ENCODE peak calls at places on chromosomes 13 and 19, in seven cellular contexts. T is BE2C; F is CD8-positive, alpha-beta T cell; P is neural progenitor cell; L is left ventricle myocardium inferior; A is tibial artery; C is ovary. Y is an unnamed sample.

GRCh38 chr19:50435627-50436026 is 2.9 kb downstream of the MYBPC2 start:
- DNase-seq in P (no peak), A (no peak), L (no peak), C (no peak), F (no peak), T (no peak), Y (no peak)

GRCh38 chr19:40778865-40779284 is 828 bp downstream of the RAB4B start:
- DNase-seq in P (no peak), F (no peak), C (no peak), A (no peak), T (no peak), L (no peak), Y (no peak)

GRCh38 chr13:98307744-98308524 is 130.9 kb upstream of the RNF113B start:
- DNase-seq in T (no peak), C (peak), A (no peak), L (peak), P (no peak), F (no peak), Y (no peak)

GRCh38 chr19:54660967-54661366 is 1.8 kb upstream of the LILRB4 start:
- DNase-seq in C (no peak), A (no peak), L (no peak), F (no peak), P (no peak), T (no peak), Y (no peak)

GRCh38 chr19:48613024-48613851 is 1.6 kb downstream of the FAM83E start:
- DNase-seq in C (no peak), T (no peak), L (no peak), P (no peak), A (no peak), F (no peak), Y (no peak)

GRCh38 chr19:17248011-17248776 is 2.5 kb upstream of the NR2F6 start:
- DNase-seq in P (peak), L (no peak), F (no peak), A (no peak), T (no peak), C (no peak), Y (no peak)

GRCh38 chr19:54481326-54481930 is 8.3 kb upstream of the CDC42EP5 start:
- DNase-seq in L (no peak), T (peak), A (no peak), C (peak), P (peak), F (peak), Y (no peak)

GRCh38 chr13:79745141-79745540 is 264.2 kb downstream of the NDFIP2 start:
- DNase-seq in F (no peak), C (no peak), P (no peak), L (no peak), T (peak), A (no peak), Y (no peak)

GRCh38 chr13:44561352-44561751 is 14.8 kb downstream of the TSC22D1 start:
- DNase-seq in F (no peak), P (no peak), L (no peak), T (no peak), A (no peak), C (no peak), Y (no peak)

GRCh38 chr19:19385131-19385899 is 20.2 kb upstream of the GATAD2A start:
- DNase-seq in T (peak), A (peak), F (peak), P (peak), L (peak), C (peak), Y (peak)

GRCh38 chr19:4707956-4708650 is 15.5 kb downstream of the DPP9 start:
- DNase-seq in F (no peak), C (no peak), L (peak), T (no peak), A (no peak), P (no peak), Y (no peak)

GRCh38 chr13:101655435-101655834 is 203.0 kb downstream of the ITGBL1 start:
- DNase-seq in T (no peak), L (no peak), P (no peak), C (no peak), F (no peak), A (no peak), Y (no peak)

GRCh38 chr19:46202872-46203860 is 26.4 kb upstream of the IGFL1 start:
- DNase-seq in C (no peak), P (no peak), A (no peak), F (no peak), L (no peak), T (no peak), Y (no peak)

GRCh38 chr13:114146629-114147028 is 14.2 kb upstream of the RASA3 start:
- DNase-seq in T (peak), P (peak), C (peak), L (no peak), A (peak), F (no peak), Y (no peak)

GRCh38 chr19:55643003-55643732 is at the start of gene ZNF581:
- DNase-seq in P (peak), L (peak), C (peak), F (peak), T (peak), A (peak), Y (no peak)

GRCh38 chr13:44974056-44974798 is 15.0 kb downstream of the NUFIP1 start:
- DNase-seq in C (no peak), A (no peak), T (no peak), P (no peak), L (no peak), F (no peak), Y (no peak)

GRCh38 chr19:31145021-31145420 is 204.2 kb downstream of the TSHZ3 start:
- DNase-seq in T (no peak), P (no peak), C (no peak), F (no peak), A (no peak), L (no peak), Y (no peak)

GRCh38 chr19:51552996-51553725 is 17.9 kb upstream of the ZNF175 start:
- DNase-seq in P (peak), F (peak), C (peak), L (peak), T (peak), A (no peak), Y (no peak)

GRCh38 chr19:2446390-2446789 is 10.4 kb downstream of the LMNB2 start:
- DNase-seq in T (no peak), C (no peak), A (no peak), F (peak), P (no peak), L (no peak), Y (peak)

GRCh38 chr13:24858953-24859352 is 95.0 kb downstream of the RNF17 start:
- DNase-seq in T (no peak), P (no peak), C (no peak), A (no peak), F (no peak), L (no peak), Y (no peak)

GRCh38 chr19:5064896-5065295 is 96.0 kb downstream of the KDM4B start:
- DNase-seq in P (no peak), L (no peak), C (no peak), T (no peak), F (no peak), A (no peak), Y (no peak)

GRCh38 chr13:81927347-81927746 is 1586.4 kb upstream of the SPRY2 start:
- DNase-seq in A (no peak), F (no peak), P (peak), T (peak), C (no peak), L (no peak), Y (no peak)

GRCh38 chr13:27442071-27442647 is 8.2 kb downstream of the MTIF3 start:
- DNase-seq in T (no peak), C (no peak), F (peak), A (no peak), P (no peak), L (no peak), Y (no peak)

GRCh38 chr13:36814465-36814864 is 4.6 kb upstream of the RFXAP start:
- DNase-seq in C (no peak), L (no peak), T (no peak), A (no peak), P (no peak), F (no peak), Y (no peak)

GRCh38 chr13:36817996-36818395 is 1.0 kb upstream of the RFXAP start:
- DNase-seq in L (no peak), F (no peak), C (no peak), T (no peak), A (no peak), P (no peak), Y (no peak)

GRCh38 chr13:36815069-36815468 is 4.0 kb upstream of the RFXAP start:
- DNase-seq in A (no peak), L (no peak), T (peak), F (no peak), C (no peak), P (no peak), Y (no peak)

GRCh38 chr13:36818483-36819063 is 449 bp upstream of the RFXAP start:
- DNase-seq in T (no peak), C (no peak), P (no peak), F (no peak), L (no peak), A (no peak), Y (no peak)

GRCh38 chr13:36813226-36813625 is 5.8 kb upstream of the RFXAP start:
- DNase-seq in C (no peak), A (no peak), F (no peak), T (no peak), L (no peak), P (no peak), Y (no peak)
- H3K4me3 ChIP-seq in C (no peak), A (no peak), F (no peak), T (no peak), L (no peak), P (no peak), Y (no peak)

GRCh38 chr13:73730014-73730413 is 404.2 kb downstream of the KLF12 start:
- DNase-seq in P (no peak), L (no peak), C (no peak), F (no peak), A (no peak), T (no peak), Y (no peak)
- TF ChIP-seq CTCF in P (no peak), L (no peak), C (no peak), F (no peak), A (no peak), T (no peak), Y (no peak)

GRCh38 chr13:95300625-95301134 is 571 bp downstream of the ABCC4 start:
- DNase-seq in A (peak), L (peak), F (peak), P (peak), T (peak), C (peak), Y (no peak)

GRCh38 chr13:95301947-95302386 is 716 bp upstream of the ABCC4 start:
- DNase-seq in F (no peak), C (no peak), T (no peak), A (no peak), L (no peak), P (peak), Y (no peak)

GRCh38 chr13:95298169-95298940 is 2.9 kb downstream of the ABCC4 start:
- DNase-seq in T (no peak), C (no peak), F (no peak), P (no peak), L (no peak), A (no peak), Y (no peak)

GRCh38 chr13:95298971-95299627 is 2.2 kb downstream of the ABCC4 start:
- DNase-seq in C (no peak), L (no peak), T (no peak), P (no peak), F (no peak), A (no peak), Y (no peak)

GRCh38 chr13:95301135-95301946 is at the start of gene ABCC4:
- DNase-seq in C (peak), T (peak), P (peak), L (peak), A (peak), F (peak), Y (no peak)
- H3K4me3 ChIP-seq in C (peak), T (peak), P (peak), L (peak), A (peak), F (peak), Y (peak)

DNA sequence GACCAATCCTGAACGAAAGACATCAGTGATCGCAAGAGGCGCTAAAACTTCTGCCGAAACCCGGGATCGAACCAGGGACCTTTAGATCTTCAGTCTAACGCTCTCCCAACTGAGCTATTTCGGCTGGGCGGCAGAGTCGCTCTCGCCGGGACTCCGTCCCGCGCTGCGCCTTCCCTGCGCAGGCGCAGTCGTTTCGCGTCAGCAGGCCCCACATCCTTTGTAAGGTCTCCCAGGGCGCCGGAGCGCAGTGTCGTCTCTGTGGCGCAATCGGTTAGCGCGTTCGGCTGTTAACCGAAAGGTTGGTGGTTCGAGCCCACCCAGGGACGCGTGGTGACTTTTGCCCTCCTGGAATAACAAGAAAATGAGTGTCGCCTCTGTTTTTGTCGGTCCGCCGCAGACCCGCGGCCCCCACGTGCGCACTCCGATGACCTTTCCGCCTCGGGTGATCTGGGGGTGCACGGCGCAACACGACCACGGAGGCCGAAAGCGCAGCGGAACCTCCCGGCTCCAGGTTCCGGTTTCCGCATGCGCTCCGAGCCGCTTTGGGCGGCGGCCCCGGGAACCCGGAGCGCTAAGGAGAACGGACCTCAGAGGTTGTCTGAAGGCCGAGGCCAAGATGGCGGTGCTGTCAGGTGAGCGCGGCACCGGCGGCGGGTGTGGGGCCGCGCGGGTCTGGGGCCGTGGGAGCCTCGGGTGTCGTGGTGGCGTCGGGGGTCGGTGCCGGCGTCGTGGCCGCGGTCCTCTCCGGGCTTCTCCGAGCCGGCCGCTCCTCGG is at the start of gene NDUFS7:
- DNase-seq in T (peak), L (peak), C (peak), A (peak), P (peak), F (peak), Y (peak)
- TF ChIP-seq CTCF in T (peak), L (peak), C (peak), A (peak), P (peak), F (no peak), Y (no peak)

Y was measured in retinal pigment epithelial cell.